ENCODE peak calls at places on chromosomes 2 and 18, in six cellular contexts. One of them, this sample, is unnamed.

GRCh38 chr2:173056705-173057368 is 18.8 kb upstream of the MAP3K20 start:
- DNase-seq in Panc1: no peak
- DNase-seq in transverse colon: no peak
- DNase-seq in spleen: no peak
- DNase-seq in endothelial cell of umbilical vein: no peak
- DNase-seq in HCT116: no peak
- DNase-seq in this sample: no peak

GRCh38 chr2:188678921-188679320 is 295.3 kb upstream of the COL3A1 start:
- DNase-seq in endothelial cell of umbilical vein: no peak
- DNase-seq in Panc1: no peak
- DNase-seq in spleen: no peak
- DNase-seq in transverse colon: no peak
- DNase-seq in HCT116: no peak
- DNase-seq in this sample: no peak

GRCh38 chr2:142756430-142756829 is 121.0 kb upstream of the KYNU start:
- DNase-seq in transverse colon: no peak
- DNase-seq in Panc1: no peak
- DNase-seq in endothelial cell of umbilical vein: no peak
- DNase-seq in HCT116: no peak
- DNase-seq in spleen: no peak
- DNase-seq in this sample: no peak

GRCh38 chr2:120939595-120940318 is 204.1 kb downstream of the GLI2 start:
- DNase-seq in transverse colon: no peak
- DNase-seq in HCT116: no peak
- DNase-seq in spleen: no peak
- DNase-seq in endothelial cell of umbilical vein: no peak
- DNase-seq in Panc1: no peak
- DNase-seq in this sample: no peak

GRCh38 chr2:136185991-136186771 is 68.2 kb upstream of the CXCR4 start:
- DNase-seq in endothelial cell of umbilical vein: no peak
- DNase-seq in transverse colon: no peak
- DNase-seq in HCT116: no peak
- DNase-seq in Panc1: no peak
- DNase-seq in spleen: no peak
- DNase-seq in this sample: no peak

GRCh38 chr2:186135697-186136096 is 350.4 kb upstream of the ZC3H15 start:
- DNase-seq in endothelial cell of umbilical vein: no peak
- DNase-seq in Panc1: no peak
- DNase-seq in spleen: no peak
- DNase-seq in HCT116: no peak
- DNase-seq in transverse colon: no peak
- DNase-seq in this sample: no peak

GRCh38 chr2:47282621-47283272 is 120.2 kb upstream of the MSH2 start:
- DNase-seq in transverse colon: no peak
- DNase-seq in Panc1: no peak
- DNase-seq in HCT116: no peak
- DNase-seq in spleen: no peak
- DNase-seq in endothelial cell of umbilical vein: no peak
- DNase-seq in this sample: no peak

GRCh38 chr2:177784449-177784845 is 288.1 kb downstream of the PDE11A start:
- DNase-seq in HCT116: no peak
- DNase-seq in endothelial cell of umbilical vein: no peak
- DNase-seq in Panc1: no peak
- DNase-seq in spleen: no peak
- DNase-seq in transverse colon: no peak
- DNase-seq in this sample: no peak

GRCh38 chr18:26547302-26548143 is 830 bp downstream of the KCTD1 start:
- DNase-seq in Panc1: no peak
- DNase-seq in spleen: peak
- DNase-seq in HCT116: no peak
- DNase-seq in endothelial cell of umbilical vein: peak
- DNase-seq in transverse colon: peak
- DNase-seq in this sample: peak

GRCh38 chr2:236663267-236663666 is 93.6 kb downstream of the ACKR3 start:
- DNase-seq in Panc1: no peak
- DNase-seq in spleen: no peak
- DNase-seq in HCT116: no peak
- DNase-seq in endothelial cell of umbilical vein: no peak
- DNase-seq in transverse colon: peak
- DNase-seq in this sample: no peak

GRCh38 chr18:6747646-6748045 is 18.1 kb downstream of the ARHGAP28 start:
- DNase-seq in HCT116: no peak
- DNase-seq in spleen: no peak
- DNase-seq in endothelial cell of umbilical vein: peak
- DNase-seq in transverse colon: no peak
- DNase-seq in Panc1: no peak
- DNase-seq in this sample: no peak

GRCh38 chr2:69844560-69844959 is 15.1 kb downstream of the GMCL1 start:
- DNase-seq in endothelial cell of umbilical vein: no peak
- DNase-seq in transverse colon: no peak
- DNase-seq in HCT116: no peak
- DNase-seq in Panc1: no peak
- DNase-seq in spleen: no peak
- DNase-seq in this sample: no peak

GRCh38 chr2:43132523-43133301 is 93.7 kb downstream of the ZFP36L2 start:
- DNase-seq in HCT116: no peak
- DNase-seq in Panc1: no peak
- DNase-seq in spleen: peak
- DNase-seq in endothelial cell of umbilical vein: no peak
- DNase-seq in transverse colon: no peak
- DNase-seq in this sample: peak

GRCh38 chr2:72824224-72824842 is 1.5 kb downstream of the EXOC6B start:
- DNase-seq in endothelial cell of umbilical vein: peak
- DNase-seq in spleen: no peak
- DNase-seq in transverse colon: no peak
- DNase-seq in Panc1: peak
- DNase-seq in HCT116: peak
- DNase-seq in this sample: no peak

GRCh38 chr2:60745761-60746160 is 10.3 kb upstream of the PAPOLG start:
- DNase-seq in transverse colon: no peak
- DNase-seq in endothelial cell of umbilical vein: no peak
- DNase-seq in Panc1: no peak
- DNase-seq in HCT116: no peak
- DNase-seq in spleen: no peak
- DNase-seq in this sample: no peak

DNA sequence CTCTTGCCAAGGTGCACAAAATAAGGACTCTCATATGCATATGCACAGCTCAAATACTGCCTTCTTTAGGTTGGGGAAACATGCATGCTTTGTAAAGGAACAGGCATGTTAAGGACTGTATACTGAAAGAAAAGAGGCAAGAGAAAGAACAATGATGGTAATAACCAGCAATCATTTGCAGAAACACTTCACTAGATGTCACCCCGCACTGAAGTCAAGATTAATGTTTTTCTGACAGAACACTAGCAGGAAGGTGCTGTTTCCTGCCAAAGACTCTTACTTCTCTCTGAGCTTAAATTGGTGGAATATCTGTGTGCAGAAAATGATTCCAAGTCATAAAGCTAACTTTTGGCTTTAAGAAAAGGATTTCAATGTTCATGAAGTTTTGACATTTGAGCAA is 19.4 kb upstream of the CSRNP3 start:
- DNase-seq in spleen: no peak
- DNase-seq in endothelial cell of umbilical vein: peak
- DNase-seq in Panc1: no peak
- DNase-seq in transverse colon: no peak
- DNase-seq in HCT116: no peak
- DNase-seq in this sample: no peak
- TF ChIP-seq POLR2AphosphoS5 in spleen: no peak
- TF ChIP-seq POLR2AphosphoS5 in endothelial cell of umbilical vein: no peak
- TF ChIP-seq POLR2AphosphoS5 in Panc1: no peak
- TF ChIP-seq POLR2AphosphoS5 in transverse colon: no peak
- TF ChIP-seq POLR2AphosphoS5 in HCT116: no peak
- TF ChIP-seq POLR2AphosphoS5 in this sample: no peak

DNA sequence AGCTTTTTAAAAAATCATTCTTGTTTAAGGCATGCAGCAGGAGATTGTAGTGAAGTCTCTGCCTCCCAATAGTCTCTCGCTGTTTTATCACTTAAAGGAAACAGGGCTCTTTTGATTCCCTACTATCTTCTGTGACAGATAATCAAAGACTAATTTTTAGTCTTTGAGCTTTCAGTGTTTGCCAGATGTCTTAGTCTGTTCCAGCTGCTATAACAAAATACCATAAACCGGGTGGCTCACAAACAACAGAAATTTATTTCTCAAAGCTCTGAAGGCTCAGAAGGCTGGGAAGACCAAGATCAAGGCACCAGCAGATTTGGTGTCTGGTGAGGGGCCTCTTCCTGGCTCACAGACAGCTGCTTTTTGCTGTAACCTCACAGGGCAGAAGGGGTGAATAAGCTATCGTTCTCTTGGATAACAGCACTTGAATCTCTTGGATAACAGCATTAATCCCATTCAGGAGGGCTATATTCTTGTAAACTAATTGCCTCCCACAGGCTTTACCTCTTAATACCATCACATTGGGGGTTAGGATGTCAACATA is 37.8 kb upstream of the STAT4 start:
- DNase-seq in spleen: no peak
- DNase-seq in HCT116: no peak
- DNase-seq in Panc1: no peak
- DNase-seq in endothelial cell of umbilical vein: no peak
- DNase-seq in transverse colon: no peak
- DNase-seq in this sample: no peak
- H3K4me3 ChIP-seq in spleen: no peak
- H3K4me3 ChIP-seq in HCT116: no peak
- H3K4me3 ChIP-seq in Panc1: no peak
- H3K4me3 ChIP-seq in endothelial cell of umbilical vein: no peak
- H3K4me3 ChIP-seq in transverse colon: no peak
- H3K4me3 ChIP-seq in this sample: no peak

GRCh38 chr18:73639788-73640187 is 507.8 kb downstream of the FBXO15 start:
- DNase-seq in endothelial cell of umbilical vein: no peak
- DNase-seq in spleen: no peak
- DNase-seq in transverse colon: no peak
- DNase-seq in Panc1: no peak
- DNase-seq in HCT116: no peak
- DNase-seq in this sample: no peak

GRCh38 chr18:73636355-73636754 is 511.3 kb downstream of the FBXO15 start:
- DNase-seq in spleen: no peak
- DNase-seq in HCT116: no peak
- DNase-seq in Panc1: no peak
- DNase-seq in endothelial cell of umbilical vein: no peak
- DNase-seq in transverse colon: no peak
- DNase-seq in this sample: no peak

DNA sequence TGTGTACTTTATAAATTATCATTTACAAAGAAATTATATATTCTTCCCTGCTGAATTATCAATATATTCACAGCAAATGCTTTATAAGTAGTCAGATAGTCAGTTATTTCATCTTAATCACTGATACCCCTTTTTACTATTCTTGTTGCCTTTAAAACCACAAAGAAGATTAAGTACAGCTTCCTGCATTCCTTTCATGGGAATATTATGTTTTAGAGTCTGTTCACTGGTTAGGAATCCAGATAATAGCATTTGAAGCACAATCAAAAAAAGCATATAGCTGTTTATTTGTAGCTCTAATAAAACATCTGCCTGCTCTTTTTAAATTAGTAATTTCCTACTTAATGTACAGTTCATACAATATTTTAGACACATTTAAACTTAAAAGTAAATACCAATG is 508.9 kb downstream of the FBXO15 start:
- DNase-seq in transverse colon: no peak
- DNase-seq in HCT116: no peak
- DNase-seq in spleen: no peak
- DNase-seq in Panc1: no peak
- DNase-seq in endothelial cell of umbilical vein: no peak
- DNase-seq in this sample: no peak
- TF ChIP-seq CTCF in transverse colon: no peak
- TF ChIP-seq CTCF in HCT116: no peak
- TF ChIP-seq CTCF in spleen: no peak
- TF ChIP-seq CTCF in Panc1: no peak
- TF ChIP-seq CTCF in endothelial cell of umbilical vein: no peak
- TF ChIP-seq CTCF in this sample: no peak

GRCh38 chr2:154638768-154639167 is 59.7 kb upstream of the KCNJ3 start:
- DNase-seq in Panc1: no peak
- DNase-seq in transverse colon: no peak
- DNase-seq in spleen: no peak
- DNase-seq in endothelial cell of umbilical vein: no peak
- DNase-seq in HCT116: no peak
- DNase-seq in this sample: no peak
- TF ChIP-seq POLR2AphosphoS5 in Panc1: no peak
- TF ChIP-seq POLR2AphosphoS5 in transverse colon: no peak
- TF ChIP-seq POLR2AphosphoS5 in spleen: no peak
- TF ChIP-seq POLR2AphosphoS5 in endothelial cell of umbilical vein: no peak
- TF ChIP-seq POLR2AphosphoS5 in HCT116: no peak
- TF ChIP-seq POLR2AphosphoS5 in this sample: no peak

GRCh38 chr18:13481820-13482640 is 244.3 kb downstream of the FAM210A start:
- DNase-seq in spleen: no peak
- DNase-seq in transverse colon: peak
- DNase-seq in Panc1: no peak
- DNase-seq in endothelial cell of umbilical vein: no peak
- DNase-seq in HCT116: no peak
- DNase-seq in this sample: no peak
- H3K4me3 ChIP-seq in spleen: no peak
- H3K4me3 ChIP-seq in transverse colon: no peak
- H3K4me3 ChIP-seq in Panc1: no peak
- H3K4me3 ChIP-seq in endothelial cell of umbilical vein: no peak
- H3K4me3 ChIP-seq in HCT116: no peak
- H3K4me3 ChIP-seq in this sample: no peak

DNA sequence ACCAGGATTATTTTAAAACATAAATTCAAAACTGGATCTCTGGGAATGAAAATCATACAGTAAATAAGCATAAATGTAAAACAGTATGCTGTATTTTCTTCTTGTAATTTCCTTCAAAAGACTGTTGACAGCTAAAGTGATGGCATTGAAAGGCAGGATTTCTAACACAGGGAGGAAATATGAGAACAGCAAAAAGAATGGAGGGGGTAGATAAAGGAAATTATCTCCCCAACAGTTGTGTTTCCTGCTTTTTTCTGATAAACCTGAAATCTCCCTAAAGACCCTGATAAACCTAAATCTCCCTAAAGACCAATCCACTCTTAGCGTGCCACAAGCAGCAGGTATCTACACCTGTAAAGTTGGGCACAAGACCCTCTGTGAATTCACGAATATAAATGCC is 50.8 kb downstream of the PIAS2 start:
- DNase-seq in transverse colon: no peak
- DNase-seq in spleen: no peak
- DNase-seq in HCT116: no peak
- DNase-seq in endothelial cell of umbilical vein: peak
- DNase-seq in Panc1: no peak
- DNase-seq in this sample: no peak
- TF ChIP-seq CTCF in transverse colon: no peak
- TF ChIP-seq CTCF in spleen: no peak
- TF ChIP-seq CTCF in HCT116: no peak
- TF ChIP-seq CTCF in endothelial cell of umbilical vein: no peak
- TF ChIP-seq CTCF in Panc1: no peak
- TF ChIP-seq CTCF in this sample: no peak

GRCh38 chr18:63312731-63313408 is 6.7 kb downstream of the BCL2 start:
- DNase-seq in Panc1: no peak
- DNase-seq in spleen: no peak
- DNase-seq in HCT116: no peak
- DNase-seq in transverse colon: no peak
- DNase-seq in endothelial cell of umbilical vein: no peak
- DNase-seq in this sample: no peak
- TF ChIP-seq POLR2AphosphoS5 in Panc1: no peak
- TF ChIP-seq POLR2AphosphoS5 in spleen: no peak
- TF ChIP-seq POLR2AphosphoS5 in HCT116: no peak
- TF ChIP-seq POLR2AphosphoS5 in transverse colon: no peak
- TF ChIP-seq POLR2AphosphoS5 in endothelial cell of umbilical vein: no peak
- TF ChIP-seq POLR2AphosphoS5 in this sample: no peak

GRCh38 chr2:85678794-85679672 is 11.0 kb upstream of the SFTPB start:
- DNase-seq in spleen: peak
- DNase-seq in endothelial cell of umbilical vein: peak
- DNase-seq in Panc1: no peak
- DNase-seq in HCT116: peak
- DNase-seq in transverse colon: peak
- DNase-seq in this sample: peak
- H3K4me3 ChIP-seq in spleen: no peak
- H3K4me3 ChIP-seq in endothelial cell of umbilical vein: no peak
- H3K4me3 ChIP-seq in Panc1: peak
- H3K4me3 ChIP-seq in HCT116: peak
- H3K4me3 ChIP-seq in transverse colon: no peak
- H3K4me3 ChIP-seq in this sample: no peak

GRCh38 chr18:60047556-60047955 is 147.8 kb downstream of the PMAIP1 start:
- DNase-seq in HCT116: no peak
- DNase-seq in spleen: no peak
- DNase-seq in endothelial cell of umbilical vein: peak
- DNase-seq in transverse colon: no peak
- DNase-seq in Panc1: no peak
- DNase-seq in this sample: no peak
- TF ChIP-seq CTCF in HCT116: no peak
- TF ChIP-seq CTCF in spleen: no peak
- TF ChIP-seq CTCF in endothelial cell of umbilical vein: no peak
- TF ChIP-seq CTCF in transverse colon: no peak
- TF ChIP-seq CTCF in Panc1: no peak
- TF ChIP-seq CTCF in this sample: no peak